ENCODE peak calls at places on chromosomes 4 and X, in five cellular contexts. Q is GM12865, T is kidney, X is tibial nerve, G is choroid plexus epithelial cell. P is an unnamed sample.

GRCh38 chrX:65407157-65407626 is 127.4 kb downstream of the LAS1L start:
- DNase-seq in Q (no peak), T (no peak), X (no peak), G (no peak), P (no peak)

GRCh38 chr4:6019316-6020263 is 1.4 kb upstream of the C4orf50 start:
- DNase-seq in Q (peak), T (peak), X (no peak), G (peak), P (peak)

GRCh38 chr4:105894570-105895323 is 524 bp upstream of the NPNT start:
- DNase-seq in Q (peak), T (no peak), X (no peak), G (no peak), P (no peak)

GRCh38 chr4:176193898-176194297 is 1.5 kb downstream of the SPATA4 start:
- DNase-seq in Q (peak), T (no peak), X (no peak), G (peak), P (no peak)

GRCh38 chr4:81684357-81684756 is 212.7 kb upstream of the RASGEF1B start:
- DNase-seq in Q (no peak), T (no peak), X (no peak), G (no peak), P (no peak)

GRCh38 chrX:101617211-101618191 is at the start of gene ARMCX6:
- DNase-seq in Q (peak), T (peak), X (peak), G (peak), P (no peak)

GRCh38 chrX:12309040-12309732 is 170.9 kb downstream of the FRMPD4 start:
- DNase-seq in Q (no peak), T (no peak), X (no peak), G (no peak), P (no peak)

GRCh38 chr4:20299515-20299914 is 47.8 kb downstream of the SLIT2 start:
- DNase-seq in Q (peak), T (no peak), X (no peak), G (peak), P (no peak)

GRCh38 chrX:12349201-12349600 is 210.9 kb downstream of the FRMPD4 start:
- DNase-seq in Q (no peak), T (no peak), X (no peak), G (no peak), P (no peak)

GRCh38 chr4:163562496-163562895 is 68.0 kb downstream of the TMA16 start:
- DNase-seq in Q (no peak), T (no peak), X (no peak), G (no peak), P (no peak)

GRCh38 chrX:70553516-70553915 is 108.9 kb downstream of the DLG3 start:
- DNase-seq in Q (peak), T (no peak), X (no peak), G (no peak), P (no peak)

GRCh38 chr4:42357325-42357724 is 40.0 kb upstream of the SHISA3 start:
- DNase-seq in Q (peak), T (peak), X (no peak), G (no peak), P (no peak)

GRCh38 chr4:120769227-120769626 is 153.3 kb downstream of the PRDM5 start:
- DNase-seq in Q (no peak), T (no peak), X (no peak), G (peak), P (peak)

GRCh38 chr4:185335579-185335978 is 60.1 kb downstream of the LRP2BP start:
- DNase-seq in Q (no peak), T (no peak), X (no peak), G (no peak), P (peak)

GRCh38 chrX:122119361-122119760 is 1064.7 kb upstream of the GRIA3 start:
- DNase-seq in Q (no peak), T (no peak), X (no peak), G (no peak), P (no peak)

GRCh38 chr4:147367841-147368385 is 113.0 kb upstream of the EDNRA start:
- DNase-seq in Q (no peak), T (no peak), X (no peak), G (no peak), P (no peak)

GRCh38 chrX:151680805-151681204 is 14.5 kb upstream of the PRRG3 start:
- DNase-seq in Q (peak), T (no peak), X (no peak), G (peak), P (no peak)

GRCh38 chrX:15737957-15738685 is at the start of gene CA5B:
- DNase-seq in Q (peak), T (peak), X (peak), G (peak), P (peak)

GRCh38 chr4:140755811-140756291 is 334 bp downstream of the TBC1D9 start:
- DNase-seq in Q (peak), T (peak), X (no peak), G (peak), P (no peak)

GRCh38 chr4:110188113-110188512 is 10.3 kb downstream of the ELOVL6 start:
- DNase-seq in Q (no peak), T (no peak), X (no peak), G (no peak), P (no peak)

GRCh38 chrX:39619182-39620009 is 478.4 kb downstream of the BCOR start:
- DNase-seq in Q (no peak), T (no peak), X (no peak), G (peak), P (no peak)

GRCh38 chr4:67327245-67327860 is 217.9 kb downstream of the CENPC start:
- DNase-seq in Q (peak), T (no peak), X (peak), G (peak), P (peak)

GRCh38 chr4:82899339-82899738 is 1.2 kb upstream of the THAP9 start:
- DNase-seq in Q (no peak), T (no peak), X (no peak), G (peak), P (no peak)
- H3K4me3 ChIP-seq in Q (peak), T (peak), X (peak), G (peak), P (peak)

DNA sequence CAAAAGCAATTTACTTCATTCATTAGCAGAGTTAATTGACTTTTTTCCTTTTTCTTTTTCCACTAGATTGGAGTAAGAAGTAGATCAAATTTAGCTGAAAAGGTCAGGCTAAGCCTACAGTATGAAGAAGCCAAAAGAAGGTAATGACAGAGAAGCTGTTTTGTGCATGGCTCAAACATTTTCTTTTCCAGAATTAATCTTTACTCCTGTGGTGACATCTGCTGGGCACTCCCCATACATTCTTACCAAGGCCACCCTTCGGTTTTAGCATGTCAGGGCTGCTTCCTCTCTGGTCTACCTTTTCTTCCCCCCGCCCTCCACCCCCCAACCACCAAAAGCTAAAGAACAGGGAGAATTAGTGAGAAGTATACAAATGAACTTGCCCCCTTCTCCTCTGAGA is 70.2 kb downstream of the CLDN22 start:
- DNase-seq in Q (peak), T (no peak), X (no peak), G (peak), P (no peak)
- TF ChIP-seq CTCF in Q (peak), T (peak), X (no peak), G (peak), P (peak)

DNA sequence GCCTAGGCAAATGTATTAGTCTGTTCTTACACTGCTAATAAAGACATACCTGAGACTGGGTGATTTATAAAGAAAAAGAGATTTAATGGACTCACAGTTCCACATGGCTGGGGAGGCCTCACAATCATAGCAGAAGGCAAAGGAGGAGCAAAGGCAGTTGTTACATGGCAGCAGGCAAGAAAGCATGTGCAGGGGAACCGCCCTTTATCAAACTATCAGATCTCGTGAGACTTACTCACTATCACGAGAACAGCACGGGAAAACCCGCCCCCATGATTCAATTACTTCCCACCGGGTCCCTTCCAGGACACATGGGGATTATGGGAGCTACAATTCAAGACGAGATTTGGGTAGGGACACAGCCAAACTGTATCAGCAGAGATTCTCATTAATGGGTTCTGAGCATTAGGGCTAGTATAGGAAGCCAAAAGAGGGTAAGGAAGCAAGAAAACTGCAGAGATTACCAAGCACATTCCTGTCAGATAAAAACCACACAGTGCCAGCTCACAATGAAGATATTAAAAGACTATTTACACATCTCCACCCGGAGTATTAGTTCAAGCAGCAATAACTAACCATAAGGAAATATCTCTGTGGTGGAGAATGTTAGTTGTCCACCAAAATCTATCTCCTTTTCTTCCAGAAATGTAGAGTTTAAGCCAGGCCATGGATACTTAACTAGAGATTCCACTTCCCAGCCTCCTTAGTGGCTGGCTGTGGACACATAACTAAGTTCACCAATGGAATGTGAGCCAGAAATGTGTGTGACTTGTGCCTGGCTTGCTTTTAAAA is 61.2 kb upstream of the HOPX start:
- DNase-seq in Q (no peak), T (no peak), X (no peak), G (peak), P (no peak)
- H3K4me3 ChIP-seq in Q (no peak), T (no peak), X (no peak), G (no peak), P (no peak)

GRCh38 chr4:76585897-76586360 is 150.9 kb downstream of the SHROOM3 start:
- DNase-seq in Q (peak), T (peak), X (no peak), G (peak), P (no peak)
- TF ChIP-seq CTCF in Q (no peak), T (peak), X (no peak), G (peak), P (peak)

GRCh38 chr4:1513936-1514483 is 107.8 kb upstream of the NKX1-1 start:
- DNase-seq in Q (no peak), T (no peak), X (no peak), G (no peak), P (no peak)
- H3K4me3 ChIP-seq in Q (no peak), T (no peak), X (no peak), G (no peak), P (no peak)

GRCh38 chr4:149690726-149691125 is 124.9 kb downstream of the IQCM start:
- DNase-seq in Q (no peak), T (no peak), X (no peak), G (no peak), P (no peak)
- TF ChIP-seq CTCF in Q (no peak), T (no peak), X (no peak), G (peak), P (peak)

GRCh38 chrX:115622534-115622933 is 61.6 kb downstream of the PLS3 start:
- DNase-seq in Q (no peak), T (no peak), X (no peak), G (no peak), P (no peak)

DNA sequence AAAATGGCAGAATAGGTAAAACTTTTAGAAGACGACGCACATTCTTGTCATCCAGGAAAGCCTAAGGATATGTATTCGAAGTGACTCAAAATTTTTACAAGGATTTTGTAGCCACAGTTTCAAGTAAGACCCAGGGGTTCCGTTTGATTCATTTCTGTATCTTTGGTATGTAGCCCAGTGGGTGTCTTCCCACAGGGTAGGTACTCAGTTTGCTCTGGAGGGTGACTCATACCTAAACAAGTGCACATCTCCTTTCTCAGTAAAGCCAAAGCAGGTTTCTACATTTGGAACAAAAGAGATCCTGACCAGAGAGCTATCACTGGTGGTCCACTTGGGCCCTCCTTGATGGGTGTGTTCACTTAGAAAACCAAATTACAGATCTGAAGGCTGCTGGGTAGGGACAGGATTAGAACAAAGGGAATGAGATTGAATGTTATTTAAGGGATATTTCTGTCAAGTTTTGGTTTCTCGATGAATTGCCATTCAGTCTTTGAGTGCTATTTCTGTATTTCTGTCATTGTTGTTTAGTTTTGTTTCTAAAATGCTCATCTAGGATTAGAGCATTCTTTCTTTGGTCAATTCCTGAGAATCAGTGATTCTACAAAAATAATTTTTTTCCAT is 56.1 kb downstream of the PLS3 start:
- DNase-seq in Q (peak), T (no peak), X (no peak), G (peak), P (no peak)
- H3K4me3 ChIP-seq in Q (peak), T (no peak), X (no peak), G (no peak), P (no peak)